ENCODE peak calls at places on chromosomes 3 and 15, in six cellular contexts. X is fibroblast of gingiva, B is non-pigmented ciliary epithelial cell, T is SIG-M5, E is heart left ventricle, K is GM12891. C is an unnamed sample.

GRCh38 chr3:156732715-156733114 is 58.3 kb downstream of the TIPARP start:
- DNase-seq in X (no peak), B (no peak), T (no peak), E (no peak), K (no peak), C (no peak)

GRCh38 chr3:52080830-52081719 is 24.7 kb upstream of the DUSP7 start:
- DNase-seq in X (no peak), B (no peak), T (no peak), E (no peak), K (no peak), C (no peak)

GRCh38 chr3:32843504-32844321 is 25.9 kb downstream of the TRIM71 start:
- DNase-seq in X (no peak), B (no peak), T (no peak), E (no peak), K (no peak), C (no peak)

GRCh38 chr3:173371848-173372487 is 25.6 kb upstream of the NLGN1 start:
- DNase-seq in X (peak; percentile 31), B (peak; percentile 8), T (no peak), E (no peak), K (no peak), C (peak; percentile 28)

GRCh38 chr3:72449551-72449950 is 398.7 kb downstream of the SHQ1 start:
- DNase-seq in X (peak; percentile 86), B (peak; percentile 28), T (no peak), E (no peak), K (no peak), C (no peak)

GRCh38 chr15:31457631-31458526 is 131.2 kb downstream of the KLF13 start:
- DNase-seq in X (no peak), B (no peak), T (no peak), E (no peak), K (no peak), C (no peak)

GRCh38 chr3:12503126-12503952 is 19.1 kb downstream of the TSEN2 start:
- DNase-seq in X (no peak), B (no peak), T (peak; percentile 55), E (no peak), K (no peak), C (no peak)

GRCh38 chr15:99435138-99435695 is 130.6 kb upstream of the MEF2A start:
- DNase-seq in X (no peak), B (no peak), T (no peak), E (no peak), K (no peak), C (peak; percentile 45)

GRCh38 chr15:66945286-66945685 is 120.1 kb upstream of the SMAD3 start:
- DNase-seq in X (no peak), B (no peak), T (no peak), E (no peak), K (no peak), C (no peak)

GRCh38 chr3:178802259-178802658 is 266.0 kb downstream of the KCNMB2 start:
- DNase-seq in X (no peak), B (no peak), T (no peak), E (no peak), K (no peak), C (no peak)

GRCh38 chr15:51255533-51255932 is 82.9 kb downstream of the CYP19A1 start:
- DNase-seq in X (no peak), B (no peak), T (no peak), E (no peak), K (no peak), C (no peak)

GRCh38 chr15:98953950-98954349 is 53.6 kb downstream of the PGPEP1L start:
- DNase-seq in X (no peak), B (no peak), T (no peak), E (peak; percentile 32), K (no peak), C (no peak)

GRCh38 chr3:56290376-56290775 is 177.9 kb downstream of the ERC2 start:
- DNase-seq in X (no peak), B (no peak), T (no peak), E (no peak), K (no peak), C (no peak)

GRCh38 chr15:81666828-81667227 is 292.8 kb upstream of the TMC3 start:
- DNase-seq in X (no peak), B (no peak), T (no peak), E (no peak), K (no peak), C (no peak)

GRCh38 chr3:25297667-25298585 is 130.1 kb upstream of the RARB start:
- DNase-seq in X (peak; percentile 59), B (no peak), T (no peak), E (no peak), K (no peak), C (no peak)